ENCODE peak calls at places on chromosome 15, in four cellular contexts. W, X, P and R are unnamed samples. For H3K36me3 and H3K27me3, the result is how much of the 10 kb centered on the place peaks cover.

GRCh38 chr15:75641176-75641498 is 1.1 kb upstream of the IMP3 start:
- DNase-seq in W (no peak), X (no peak), P (no peak), R (no peak)

GRCh38 chr15:70095387-70096214 is 2.1 kb downstream of the TLE3 start:
- DNase-seq in W (no peak), X (no peak), P (peak), R (peak)

GRCh38 chr15:25060472-25060803 is 105.7 kb downstream of the SNRPN start:
- DNase-seq in W (no peak), X (no peak), P (no peak), R (no peak)

GRCh38 chr15:70473623-70474366 is 289.6 kb downstream of the UACA start:
- DNase-seq in W (no peak), X (peak), P (no peak), R (no peak)

GRCh38 chr15:71501344-71502128 is 308.8 kb upstream of the NR2E3 start:
- DNase-seq in W (no peak), X (no peak), P (no peak), R (no peak)

GRCh38 chr15:45732544-45733130 is 97.8 kb downstream of the SQOR start:
- DNase-seq in W (no peak), X (no peak), P (no peak), R (peak)

GRCh38 chr15:69388259-69388658 is 25.9 kb upstream of the KIF23 start:
- DNase-seq in W (no peak), X (no peak), P (peak), R (no peak)

GRCh38 chr15:27730878-27731277 is 368.2 kb downstream of the OCA2 start:
- DNase-seq in W (no peak), X (peak), P (peak), R (no peak)

GRCh38 chr15:78418239-78418638 is 19.8 kb upstream of the IREB2 start:
- DNase-seq in W (no peak), X (peak), P (peak), R (no peak)

GRCh38 chr15:77076325-77076915 is 5.5 kb upstream of the TSPAN3 start:
- DNase-seq in W (no peak), X (no peak), P (no peak), R (no peak)

GRCh38 chr15:75650908-75651809 is 3.4 kb downstream of the SNX33 start:
- DNase-seq in W (no peak), X (peak), P (no peak), R (no peak)

GRCh38 chr15:48641416-48641815 is 4.1 kb downstream of the FBN1 start:
- DNase-seq in W (no peak), X (no peak), P (peak), R (no peak)

GRCh38 chr15:70488002-70488605 is 275.3 kb downstream of the UACA start:
- DNase-seq in W (no peak), X (peak), P (peak), R (peak)

GRCh38 chr15:83435202-83435601 is 11.9 kb upstream of the SH3GL3 start:
- DNase-seq in W (no peak), X (peak), P (peak), R (no peak)

GRCh38 chr15:96323250-96324162 is 7.0 kb upstream of the NR2F2 start:
- DNase-seq in W (no peak), X (peak), P (no peak), R (no peak)

GRCh38 chr15:41495736-41496599 is 2.3 kb downstream of the ITPKA start:
- DNase-seq in W (no peak), X (no peak), P (no peak), R (no peak)

GRCh38 chr15:31776039-31776438 is 254.3 kb upstream of the CHRNA7 start:
- DNase-seq in W (no peak), X (no peak), P (no peak), R (no peak)

DNA sequence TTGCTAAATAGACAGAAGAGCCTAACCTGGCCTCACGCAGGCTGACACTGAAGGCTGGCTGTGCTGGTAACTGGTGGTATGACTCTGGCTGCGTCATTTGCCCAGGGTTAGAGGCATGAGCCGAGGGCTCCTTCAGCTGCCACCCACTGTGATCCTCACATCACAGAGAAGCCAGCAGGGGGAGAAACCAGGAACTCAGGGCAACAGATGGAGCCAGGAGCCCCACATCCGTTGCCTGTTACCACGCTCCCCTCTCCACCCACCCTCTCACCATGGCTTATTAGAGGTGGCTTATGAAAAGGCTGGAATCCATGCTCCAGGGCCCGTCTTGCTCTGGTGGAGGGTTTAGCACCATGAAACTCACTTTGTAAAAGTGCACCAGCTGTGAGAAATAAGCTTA is 60.7 kb downstream of the ASB7 start:
- DNase-seq in W (no peak), X (peak), P (peak), R (peak)
- TF ChIP-seq CTCF in W (peak), X (no peak), P (peak), R (peak)

GRCh38 chr15:74027688-74028087 is 33.2 kb downstream of the PML start:
- DNase-seq in W (no peak), X (no peak), P (no peak), R (no peak)
- H3K36me3 ChIP-seq in W (under half), X (under half), P (under half), R (under half)

DNA sequence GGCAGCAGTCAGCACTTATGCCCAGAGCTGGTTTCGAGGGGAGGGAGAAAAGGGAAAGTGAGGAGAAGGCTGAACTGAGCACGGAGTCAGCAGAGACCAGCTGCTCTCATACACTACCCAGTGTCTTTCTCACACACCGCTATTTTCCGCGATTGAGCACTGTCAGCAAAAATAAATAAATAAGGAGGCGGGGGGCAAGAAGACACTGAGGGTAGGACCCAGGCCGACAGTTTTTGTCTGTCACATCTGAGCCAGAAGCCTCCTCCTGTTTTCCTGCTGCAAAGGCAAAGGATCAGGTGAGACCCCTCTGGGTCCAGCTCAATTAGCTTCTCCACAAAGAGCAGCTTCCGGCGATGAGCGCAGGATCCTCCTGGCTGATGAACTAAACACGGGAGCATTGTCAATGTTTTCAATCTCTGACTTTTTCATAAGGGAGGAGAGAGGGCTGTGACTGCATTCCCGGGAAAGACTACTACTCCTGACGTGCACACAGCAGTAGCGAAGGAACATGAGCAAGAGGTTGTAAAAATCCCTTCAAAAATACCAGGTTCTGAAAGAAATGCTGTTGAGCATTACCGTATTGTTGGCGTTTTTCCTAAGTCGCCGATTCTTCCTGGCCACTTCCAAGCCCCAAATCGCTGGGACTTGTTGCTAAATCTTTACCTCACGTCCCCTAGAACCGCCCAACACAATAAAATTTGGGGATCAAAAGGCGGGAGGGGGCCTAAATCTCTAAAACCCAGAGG is 1.2 kb downstream of the FRMD5 start:
- DNase-seq in W (no peak), X (peak), P (peak), R (peak)
- H3K27me3 ChIP-seq in W (under half), X (under half), P (under half), R (under half)

GRCh38 chr15:65069779-65070546 is 2.2 kb upstream of the RASL12 start:
- DNase-seq in W (no peak), X (no peak), P (no peak), R (no peak)

GRCh38 chr15:65069179-65069578 is 1.4 kb upstream of the RASL12 start:
- DNase-seq in W (no peak), X (peak), P (no peak), R (no peak)

GRCh38 chr15:65072617-65073016 is 3.9 kb upstream of the KBTBD13 start:
- DNase-seq in W (no peak), X (no peak), P (no peak), R (no peak)

GRCh38 chr15:65072027-65072426 is 4.2 kb upstream of the RASL12 start:
- DNase-seq in W (no peak), X (no peak), P (no peak), R (no peak)

DNA sequence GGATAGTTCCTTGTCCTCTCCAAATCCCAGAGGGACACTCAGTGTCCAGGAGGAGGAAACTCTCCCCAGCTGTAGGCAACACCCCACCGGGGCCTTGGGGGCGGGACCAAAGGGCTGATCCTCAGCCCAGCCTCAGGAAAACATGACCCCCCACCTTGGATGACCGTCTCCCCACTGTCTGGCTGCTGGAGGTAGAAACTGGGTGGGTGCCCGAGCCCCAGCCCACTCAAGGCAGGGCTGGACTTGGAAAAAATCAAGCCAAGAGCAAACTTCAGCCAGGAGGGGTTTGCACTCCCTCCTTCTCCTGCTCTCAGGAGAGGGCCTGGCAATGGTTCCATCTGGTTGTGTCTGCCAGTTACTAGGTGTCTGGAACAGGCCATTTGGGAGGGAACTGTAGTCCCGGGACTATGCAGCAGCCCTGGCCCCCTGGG is 3.6 kb upstream of the RASL12 start:
- DNase-seq in W (no peak), X (no peak), P (no peak), R (peak)
- TF ChIP-seq CTCF in W (no peak), X (no peak), P (no peak), R (no peak)